ENCODE peak calls at places on chromosome 20, in five cellular contexts. One of them, this sample, is unnamed.

GRCh38 chr20:62386383-62387218 is at the start of gene RPS21:
- DNase-seq in cardiac muscle cell: peak
- DNase-seq in right lobe of liver: peak
- DNase-seq in BE2C: peak
- DNase-seq in lung: peak
- DNase-seq in this sample: peak

GRCh38 chr20:32004963-32005362 is 5.3 kb upstream of the CCM2L start:
- DNase-seq in cardiac muscle cell: peak
- DNase-seq in right lobe of liver: no peak
- DNase-seq in BE2C: no peak
- DNase-seq in lung: no peak
- DNase-seq in this sample: peak

GRCh38 chr20:50690562-50690978 is 772 bp downstream of the RIPOR3 start:
- DNase-seq in cardiac muscle cell: no peak
- DNase-seq in right lobe of liver: no peak
- DNase-seq in BE2C: peak
- DNase-seq in lung: no peak
- DNase-seq in this sample: peak

GRCh38 chr20:11876555-11876954 is 41.1 kb upstream of the BTBD3 start:
- DNase-seq in cardiac muscle cell: no peak
- DNase-seq in right lobe of liver: no peak
- DNase-seq in BE2C: no peak
- DNase-seq in lung: no peak
- DNase-seq in this sample: no peak

GRCh38 chr20:17843246-17844132 is 125.1 kb downstream of the SNX5 start:
- DNase-seq in cardiac muscle cell: peak
- DNase-seq in right lobe of liver: no peak
- DNase-seq in BE2C: no peak
- DNase-seq in lung: no peak
- DNase-seq in this sample: no peak

GRCh38 chr20:41180599-41181333 is 43.4 kb downstream of the PLCG1 start:
- DNase-seq in cardiac muscle cell: no peak
- DNase-seq in right lobe of liver: no peak
- DNase-seq in BE2C: no peak
- DNase-seq in lung: no peak
- DNase-seq in this sample: no peak

GRCh38 chr20:57315964-57316480 is 13.6 kb upstream of the SPO11 start:
- DNase-seq in cardiac muscle cell: no peak
- DNase-seq in right lobe of liver: no peak
- DNase-seq in BE2C: no peak
- DNase-seq in lung: no peak
- DNase-seq in this sample: no peak

GRCh38 chr20:24766826-24767622 is 182.0 kb upstream of the CST7 start:
- DNase-seq in cardiac muscle cell: no peak
- DNase-seq in right lobe of liver: peak
- DNase-seq in BE2C: no peak
- DNase-seq in lung: no peak
- DNase-seq in this sample: peak

GRCh38 chr20:10115021-10115420 is 80.2 kb downstream of the ANKEF1 start:
- DNase-seq in cardiac muscle cell: peak
- DNase-seq in right lobe of liver: no peak
- DNase-seq in BE2C: no peak
- DNase-seq in lung: no peak
- DNase-seq in this sample: no peak

GRCh38 chr20:9565910-9566550 is 51.6 kb downstream of the LAMP5 start:
- DNase-seq in cardiac muscle cell: no peak
- DNase-seq in right lobe of liver: no peak
- DNase-seq in BE2C: no peak
- DNase-seq in lung: no peak
- DNase-seq in this sample: no peak

GRCh38 chr20:37903317-37904007 is 535 bp downstream of the VSTM2L start:
- DNase-seq in cardiac muscle cell: no peak
- DNase-seq in right lobe of liver: no peak
- DNase-seq in BE2C: no peak
- DNase-seq in lung: no peak
- DNase-seq in this sample: no peak

GRCh38 chr20:13344671-13345070 is 123.6 kb downstream of the ISM1 start:
- DNase-seq in cardiac muscle cell: no peak
- DNase-seq in right lobe of liver: no peak
- DNase-seq in BE2C: no peak
- DNase-seq in lung: no peak
- DNase-seq in this sample: no peak

GRCh38 chr20:20665933-20666332 is 46.5 kb downstream of the RALGAPA2 start:
- DNase-seq in cardiac muscle cell: no peak
- DNase-seq in right lobe of liver: no peak
- DNase-seq in BE2C: no peak
- DNase-seq in lung: no peak
- DNase-seq in this sample: no peak

GRCh38 chr20:19021406-19022117 is 190.9 kb upstream of the SLC24A3 start:
- DNase-seq in cardiac muscle cell: no peak
- DNase-seq in right lobe of liver: no peak
- DNase-seq in BE2C: no peak
- DNase-seq in lung: peak
- DNase-seq in this sample: no peak

GRCh38 chr20:62501801-62502495 is 26.2 kb upstream of the GATA5 start:
- DNase-seq in cardiac muscle cell: peak
- DNase-seq in right lobe of liver: no peak
- DNase-seq in BE2C: no peak
- DNase-seq in lung: no peak
- DNase-seq in this sample: peak

GRCh38 chr20:40781979-40782378 is 92.9 kb upstream of the MAFB start:
- DNase-seq in cardiac muscle cell: no peak
- DNase-seq in right lobe of liver: no peak
- DNase-seq in BE2C: no peak
- DNase-seq in lung: no peak
- DNase-seq in this sample: no peak

GRCh38 chr20:49747707-49748524 is 34.2 kb upstream of the B4GALT5 start:
- DNase-seq in cardiac muscle cell: peak
- DNase-seq in right lobe of liver: peak
- DNase-seq in BE2C: peak
- DNase-seq in lung: peak
- DNase-seq in this sample: peak

GRCh38 chr20:25090492-25091429 is 8.8 kb upstream of the VSX1 start:
- DNase-seq in cardiac muscle cell: no peak
- DNase-seq in right lobe of liver: no peak
- DNase-seq in BE2C: no peak
- DNase-seq in lung: no peak
- DNase-seq in this sample: no peak

GRCh38 chr20:2335096-2335495 is 39.3 kb downstream of the TGM3 start:
- DNase-seq in cardiac muscle cell: no peak
- DNase-seq in right lobe of liver: peak
- DNase-seq in BE2C: no peak
- DNase-seq in lung: no peak
- DNase-seq in this sample: no peak

GRCh38 chr20:16107172-16107870 is 465.9 kb downstream of the KIF16B start:
- DNase-seq in cardiac muscle cell: no peak
- DNase-seq in right lobe of liver: no peak
- DNase-seq in BE2C: peak
- DNase-seq in lung: no peak
- DNase-seq in this sample: no peak

GRCh38 chr20:45782890-45783289 is 8.8 kb downstream of the WFDC3 start:
- DNase-seq in cardiac muscle cell: no peak
- DNase-seq in right lobe of liver: no peak
- DNase-seq in BE2C: no peak
- DNase-seq in lung: no peak
- DNase-seq in this sample: no peak

GRCh38 chr20:34710568-34710839 is 6.4 kb downstream of the TP53INP2 start:
- DNase-seq in cardiac muscle cell: no peak
- DNase-seq in right lobe of liver: no peak
- DNase-seq in BE2C: no peak
- DNase-seq in lung: no peak
- DNase-seq in this sample: no peak

GRCh38 chr20:51463998-51464397 is 78.5 kb downstream of the NFATC2 start:
- DNase-seq in cardiac muscle cell: no peak
- DNase-seq in right lobe of liver: no peak
- DNase-seq in BE2C: no peak
- DNase-seq in lung: no peak
- DNase-seq in this sample: no peak

GRCh38 chr20:36808317-36809257 is 35.0 kb upstream of the DSN1 start:
- DNase-seq in cardiac muscle cell: peak
- DNase-seq in right lobe of liver: peak
- DNase-seq in BE2C: peak
- DNase-seq in lung: peak
- DNase-seq in this sample: peak

GRCh38 chr20:62369508-62370114 is 2.5 kb upstream of the LAMA5 start:
- DNase-seq in cardiac muscle cell: no peak
- DNase-seq in right lobe of liver: no peak
- DNase-seq in BE2C: no peak
- DNase-seq in lung: no peak
- DNase-seq in this sample: peak

GRCh38 chr20:48754269-48754668 is 73.5 kb downstream of the PREX1 start:
- DNase-seq in cardiac muscle cell: no peak
- DNase-seq in right lobe of liver: no peak
- DNase-seq in BE2C: no peak
- DNase-seq in lung: no peak
- DNase-seq in this sample: peak

GRCh38 chr20:18007534-18008292 is 38.9 kb downstream of the MGME1 start:
- DNase-seq in cardiac muscle cell: peak
- DNase-seq in right lobe of liver: peak
- DNase-seq in BE2C: peak
- DNase-seq in lung: no peak
- DNase-seq in this sample: no peak

GRCh38 chr20:35560105-35560511 is 18.2 kb downstream of the ERGIC3 start:
- DNase-seq in cardiac muscle cell: no peak
- DNase-seq in right lobe of liver: no peak
- DNase-seq in BE2C: no peak
- DNase-seq in lung: no peak
- DNase-seq in this sample: no peak

GRCh38 chr20:22180244-22180643 is 404.1 kb downstream of the FOXA2 start:
- DNase-seq in cardiac muscle cell: no peak
- DNase-seq in right lobe of liver: no peak
- DNase-seq in BE2C: no peak
- DNase-seq in lung: no peak
- DNase-seq in this sample: peak

This sample was measured in SJCRH30.